ENCODE peak calls at places on chromosomes 4 and X, in six cellular contexts. I is breast epithelium, E is GM12891, N is sigmoid colon, V is HCT116, Q is GM23338. R is an unnamed sample.
A peak's percentile ranks its signal among the peaks of the same experiment; 100 is the strongest.

GRCh38 chrX:23525531-23525930 is 141.8 kb upstream of the PRDX4 start:
- DNase-seq in V (no peak), I (peak; percentile 52), E (no peak), Q (no peak), N (no peak), R (no peak)

GRCh38 chr4:159677521-159677920 is 574.6 kb downstream of the RAPGEF2 start:
- DNase-seq in E (no peak), I (no peak), V (no peak), Q (no peak), N (no peak), R (no peak)

GRCh38 chr4:184147858-184148799 is 69.5 kb downstream of the ENPP6 start:
- DNase-seq in N (no peak), Q (no peak), E (no peak), V (no peak), I (no peak), R (no peak)

GRCh38 chr4:80878218-80878617 is 152.3 kb upstream of the BMP3 start:
- DNase-seq in V (no peak), N (no peak), Q (no peak), I (no peak), E (no peak), R (no peak)

GRCh38 chr4:144399927-144400326 is 246.0 kb upstream of the HHIP start:
- DNase-seq in I (no peak), Q (no peak), V (peak; percentile 52), E (no peak), N (no peak), R (no peak)

GRCh38 chr4:125316391-125316780 is 1.6 kb downstream of the FAT4 start:
- DNase-seq in Q (peak; percentile 59), N (no peak), I (no peak), V (no peak), E (no peak), R (peak; percentile 78)

GRCh38 chrX:9147631-9148189 is 113.8 kb upstream of the FAM9B start:
- DNase-seq in N (no peak), I (no peak), E (no peak), V (no peak), Q (peak; percentile 74), R (no peak)

GRCh38 chr4:90445380-90445779 is 318.2 kb downstream of the CCSER1 start:
- DNase-seq in Q (no peak), V (no peak), I (no peak), N (no peak), E (no peak), R (no peak)

GRCh38 chr4:140755811-140756291 is 334 bp downstream of the TBC1D9 start:
- DNase-seq in V (no peak), E (peak; percentile 52), Q (peak; percentile 60), I (peak; percentile 56), N (peak; percentile 74), R (peak; percentile 89)

GRCh38 chr4:26803462-26803861 is 57.2 kb upstream of the STIM2 start:
- DNase-seq in N (no peak), Q (peak; percentile 20), I (no peak), V (no peak), E (no peak), R (no peak)

GRCh38 chr4:90769251-90769650 is 642.1 kb downstream of the CCSER1 start:
- DNase-seq in E (no peak), Q (no peak), N (no peak), I (no peak), V (no peak), R (no peak)

GRCh38 chr4:155653052-155653451 is 13.6 kb upstream of the GUCY1A1 start:
- DNase-seq in V (no peak), I (no peak), E (no peak), Q (no peak), N (no peak), R (no peak)

GRCh38 chr4:47160095-47160494 is 128.7 kb downstream of the GABRB1 start:
- DNase-seq in Q (no peak), V (no peak), I (no peak), E (no peak), N (no peak), R (no peak)

GRCh38 chr4:92368648-92369047 is 64.9 kb downstream of the GRID2 start:
- DNase-seq in Q (no peak), V (no peak), N (no peak), I (no peak), E (no peak), R (no peak)

GRCh38 chr4:62133498-62133897 is 933.4 kb downstream of the ADGRL3 start:
- DNase-seq in I (no peak), N (no peak), E (no peak), Q (no peak), V (no peak), R (no peak)

GRCh38 chr4:122874194-122874593 is 47.6 kb downstream of the FGF2 start:
- DNase-seq in E (no peak), N (no peak), V (no peak), Q (no peak), I (no peak), R (no peak)

GRCh38 chr4:156598138-156598681 is 373.4 kb downstream of the PDGFC start:
- DNase-seq in N (no peak), Q (no peak), V (no peak), E (no peak), I (no peak), R (no peak)

GRCh38 chrX:22194207-22194606 is 78.5 kb upstream of the CBLL2 start:
- DNase-seq in Q (no peak), E (no peak), V (no peak), N (no peak), I (no peak), R (no peak)

GRCh38 chrX:17519349-17519748 is 144.3 kb downstream of the NHS start:
- DNase-seq in V (no peak), E (no peak), N (peak; percentile 92), I (no peak), Q (no peak), R (no peak)
- TF ChIP-seq POLR2AphosphoS5 in V (no peak), E (no peak), N (peak; percentile 67), I (peak; percentile 54), Q (no peak), R (peak; percentile 46)

GRCh38 chr4:87093443-87094123 is 126.8 kb downstream of the KLHL8 start:
- DNase-seq in I (no peak), Q (peak; percentile 73), N (no peak), E (peak; percentile 26), V (peak; percentile 23), R (no peak)
- TF ChIP-seq POLR2AphosphoS5 in I (no peak), Q (no peak), N (no peak), E (peak; percentile 39), V (no peak), R (no peak)

GRCh38 chrX:107823456-107823855 is 2.2 kb upstream of the MID2 start:
- DNase-seq in I (no peak), Q (no peak), E (no peak), N (no peak), V (no peak), R (no peak)

GRCh38 chrX:107826286-107827136 is 845 bp downstream of the MID2 start:
- DNase-seq in V (no peak), I (peak; percentile 49), N (peak; percentile 67), Q (peak; percentile 59), E (peak; percentile 24), R (peak; percentile 79)

GRCh38 chrX:107827852-107828251 is 2.2 kb downstream of the MID2 start:
- DNase-seq in E (no peak), I (no peak), V (no peak), N (no peak), Q (no peak), R (no peak)

GRCh38 chrX:107827137-107827831 is 1.6 kb downstream of the MID2 start:
- DNase-seq in E (no peak), N (no peak), I (no peak), Q (no peak), V (no peak), R (no peak)

DNA sequence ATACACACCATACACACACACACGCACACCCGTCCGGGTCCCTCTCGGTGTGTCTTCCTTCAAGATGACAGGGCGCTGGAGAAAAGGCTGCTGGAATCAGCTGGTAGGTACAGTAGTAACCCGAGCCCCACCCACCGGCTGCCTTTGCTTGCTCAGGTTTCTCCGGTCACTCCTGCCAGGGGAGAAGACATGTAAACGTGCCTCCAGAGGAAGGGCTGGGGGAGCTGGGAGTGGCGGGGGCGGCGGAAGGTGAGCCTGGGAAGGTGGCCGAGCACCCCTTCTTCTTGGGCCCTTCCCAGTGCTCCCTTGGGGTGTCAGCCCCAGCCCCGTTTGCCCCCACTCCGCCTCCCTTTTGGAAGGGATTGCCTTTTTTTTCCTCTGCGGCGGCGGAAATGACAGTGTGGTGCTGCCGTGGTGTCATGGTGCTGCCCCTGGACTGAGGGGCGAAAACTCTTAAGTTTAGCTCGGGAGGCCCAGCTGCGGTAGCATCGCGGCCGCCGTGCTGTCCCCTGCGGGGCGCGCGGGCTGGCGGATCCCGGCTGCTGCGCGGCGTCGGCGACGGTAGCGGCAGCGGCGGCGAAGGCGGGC is at the start of gene MID2:
- DNase-seq in V (peak; percentile 29), Q (peak; percentile 69), I (peak; percentile 70), E (peak; percentile 6), N (peak; percentile 88), R (peak; percentile 80)
- TF ChIP-seq POLR2AphosphoS5 in V (peak; percentile 44), Q (no peak), I (no peak), E (no peak), N (peak; percentile 75), R (peak; percentile 18)

GRCh38 chr4:137677851-137678250 is 145.6 kb upstream of the PCDH18 start:
- DNase-seq in N (no peak), Q (no peak), I (no peak), E (no peak), V (no peak), R (no peak)

GRCh38 chr4:137674066-137674465 is 141.8 kb upstream of the PCDH18 start:
- DNase-seq in I (no peak), Q (no peak), N (no peak), V (no peak), E (no peak), R (no peak)

GRCh38 chr4:137678796-137679195 is 146.5 kb upstream of the PCDH18 start:
- DNase-seq in Q (no peak), E (no peak), V (no peak), I (no peak), N (no peak), R (no peak)

DNA sequence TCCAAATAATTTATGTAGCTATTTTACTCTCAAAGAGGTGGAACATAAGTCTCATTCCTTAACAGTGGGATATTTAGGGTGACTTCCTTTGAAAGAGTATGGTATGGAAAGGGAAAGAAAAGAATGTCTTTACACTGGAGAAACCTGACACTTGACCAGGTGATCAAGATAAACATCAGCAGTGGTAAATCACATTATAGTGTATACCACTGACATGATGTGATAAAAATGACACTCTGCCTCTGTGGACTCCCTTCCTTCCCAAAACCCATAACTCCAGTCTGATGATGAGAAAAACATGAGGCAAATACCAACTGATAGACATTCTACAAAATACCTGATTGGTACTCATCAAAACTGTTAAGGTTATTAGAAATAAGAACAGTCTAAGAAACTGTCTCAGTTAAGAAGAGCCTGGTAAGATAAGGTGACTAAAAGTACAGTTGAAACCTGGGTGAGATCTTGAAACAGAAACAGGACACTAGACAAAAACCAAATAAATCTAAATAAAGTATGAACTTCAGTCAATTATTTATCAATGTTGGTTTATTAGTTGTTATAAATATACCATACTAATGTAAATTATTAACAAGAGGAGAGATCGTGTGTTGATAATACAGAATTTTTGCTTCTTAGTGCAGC is 144.2 kb upstream of the PCDH18 start:
- DNase-seq in V (no peak), N (no peak), E (no peak), Q (no peak), I (no peak), R (no peak)
- TF ChIP-seq POLR2AphosphoS5 in V (no peak), N (no peak), E (no peak), Q (no peak), I (no peak), R (no peak)

GRCh38 chr4:87624698-87625097 is 16.4 kb downstream of the DSPP start:
- DNase-seq in Q (no peak), I (no peak), E (no peak), N (no peak), V (no peak), R (no peak)
- TF ChIP-seq POLR2AphosphoS5 in Q (no peak), I (no peak), E (no peak), N (no peak), V (no peak), R (no peak)